ENCODE peak calls at places on chromosomes 7 and 10, in six cellular contexts. L is IMR-90, F is mesendoderm, B is mesenchymal stem cell, Z is H9, G is H1. N is an unnamed sample.

GRCh38 chr10:71433116-71433982 is 36.6 kb downstream of the CDH23 start:
- DNase-seq in L (no peak), F (no peak), B (no peak), Z (peak; percentile 15), G (no peak), N (no peak)

GRCh38 chr10:60031664-60032063 is 125.3 kb upstream of the CCDC6 start:
- DNase-seq in L (no peak), F (peak; percentile 23), B (peak; percentile 14), Z (no peak), G (no peak), N (no peak)

GRCh38 chr10:95459446-95459845 is 101.7 kb downstream of the SORBS1 start:
- DNase-seq in L (no peak), F (no peak), B (peak; percentile 26), Z (no peak), G (no peak), N (no peak)

GRCh38 chr10:128885573-128886555 is 581.2 kb upstream of the MGMT start:
- DNase-seq in L (no peak), F (no peak), B (no peak), Z (no peak), G (no peak), N (no peak)

GRCh38 chr7:12570529-12571461 is at the start of gene SCIN:
- DNase-seq in L (no peak), F (peak; percentile 46), B (peak; percentile 52), Z (peak; percentile 63), G (no peak), N (no peak)

GRCh38 chr10:35564276-35564982 is 40.7 kb upstream of the GJD4 start:
- DNase-seq in L (peak; percentile 72), F (no peak), B (peak; percentile 70), Z (no peak), G (no peak), N (no peak)

GRCh38 chr7:70640266-70640833 is 491.6 kb upstream of the GALNT17 start:
- DNase-seq in L (peak; percentile 87), F (peak; percentile 28), B (peak; percentile 77), Z (no peak), G (no peak), N (no peak)

GRCh38 chr10:3391657-3392056 is 219.1 kb upstream of the PITRM1 start:
- DNase-seq in L (peak; percentile 52), F (no peak), B (peak; percentile 31), Z (no peak), G (no peak), N (no peak)

GRCh38 chr10:36720931-36721330 is 404.5 kb upstream of the ANKRD30A start:
- DNase-seq in L (no peak), F (no peak), B (no peak), Z (no peak), G (no peak), N (no peak)

GRCh38 chr7:128881458-128882125 is 18.9 kb downstream of the ATP6V1F start:
- DNase-seq in L (no peak), F (no peak), B (no peak), Z (no peak), G (no peak), N (no peak)

GRCh38 chr7:151539055-151539714 is 19.5 kb upstream of the RHEB start:
- DNase-seq in L (peak; percentile 16), F (peak; percentile 58), B (peak; percentile 49), Z (peak; percentile 56), G (no peak), N (peak; percentile 66)

GRCh38 chr10:118939216-118940007 is 90.1 kb upstream of the NANOS1 start:
- DNase-seq in L (no peak), F (no peak), B (no peak), Z (no peak), G (no peak), N (no peak)

GRCh38 chr10:34698979-34699378 is 116.1 kb downstream of the PARD3 start:
- DNase-seq in L (peak; percentile 47), F (peak; percentile 51), B (no peak), Z (no peak), G (no peak), N (no peak)

GRCh38 chr10:89535185-89536012 is at the start of gene SLC16A12:
- DNase-seq in L (no peak), F (peak; percentile 74), B (peak; percentile 33), Z (peak; percentile 75), G (peak; percentile 27), N (peak; percentile 59)

GRCh38 chr10:73218466-73219191 is 28.4 kb downstream of the DNAJC9 start:
- DNase-seq in L (peak; percentile 28), F (peak; percentile 40), B (peak; percentile 40), Z (no peak), G (no peak), N (no peak)

GRCh38 chr7:100157334-100158228 is 942 bp downstream of the TRAPPC14 start:
- DNase-seq in L (peak; percentile 64), F (peak; percentile 89), B (peak; percentile 82), Z (peak; percentile 62), G (no peak), N (no peak)

GRCh38 chr10:126876456-126876855 is 28.8 kb upstream of the DOCK1 start:
- DNase-seq in L (no peak), F (no peak), B (no peak), Z (no peak), G (no peak), N (no peak)

GRCh38 chr7:99679032-99679399 is 780 bp downstream of the CYP3A5 start:
- DNase-seq in L (peak; percentile 22), F (peak; percentile 52), B (peak; percentile 16), Z (peak; percentile 32), G (no peak), N (no peak)

GRCh38 chr10:119541459-119542356 is 811 bp downstream of the RGS10 start:
- DNase-seq in L (no peak), F (no peak), B (peak; percentile 42), Z (no peak), G (no peak), N (no peak)

GRCh38 chr7:10939237-10939910 is 34.3 kb upstream of the PHF14 start:
- DNase-seq in L (no peak), F (no peak), B (no peak), Z (no peak), G (no peak), N (no peak)

GRCh38 chr10:58412502-58412961 is 27.3 kb downstream of the TFAM start:
- DNase-seq in L (peak; percentile 63), F (peak; percentile 80), B (peak; percentile 51), Z (peak; percentile 56), G (peak; percentile 36), N (no peak)

GRCh38 chr7:44072364-44073231 is 7.2 kb upstream of the PGAM2 start:
- DNase-seq in L (peak; percentile 84), F (peak; percentile 83), B (peak; percentile 90), Z (peak; percentile 80), G (peak; percentile 65), N (peak; percentile 31)

GRCh38 chr10:84118395-84119006 is 20.8 kb upstream of the GHITM start:
- DNase-seq in L (no peak), F (no peak), B (no peak), Z (no peak), G (no peak), N (no peak)

GRCh38 chr7:150787321-150788281 is 12.6 kb downstream of the TMEM176B start:
- DNase-seq in L (no peak), F (no peak), B (peak; percentile 18), Z (no peak), G (no peak), N (no peak)

DNA sequence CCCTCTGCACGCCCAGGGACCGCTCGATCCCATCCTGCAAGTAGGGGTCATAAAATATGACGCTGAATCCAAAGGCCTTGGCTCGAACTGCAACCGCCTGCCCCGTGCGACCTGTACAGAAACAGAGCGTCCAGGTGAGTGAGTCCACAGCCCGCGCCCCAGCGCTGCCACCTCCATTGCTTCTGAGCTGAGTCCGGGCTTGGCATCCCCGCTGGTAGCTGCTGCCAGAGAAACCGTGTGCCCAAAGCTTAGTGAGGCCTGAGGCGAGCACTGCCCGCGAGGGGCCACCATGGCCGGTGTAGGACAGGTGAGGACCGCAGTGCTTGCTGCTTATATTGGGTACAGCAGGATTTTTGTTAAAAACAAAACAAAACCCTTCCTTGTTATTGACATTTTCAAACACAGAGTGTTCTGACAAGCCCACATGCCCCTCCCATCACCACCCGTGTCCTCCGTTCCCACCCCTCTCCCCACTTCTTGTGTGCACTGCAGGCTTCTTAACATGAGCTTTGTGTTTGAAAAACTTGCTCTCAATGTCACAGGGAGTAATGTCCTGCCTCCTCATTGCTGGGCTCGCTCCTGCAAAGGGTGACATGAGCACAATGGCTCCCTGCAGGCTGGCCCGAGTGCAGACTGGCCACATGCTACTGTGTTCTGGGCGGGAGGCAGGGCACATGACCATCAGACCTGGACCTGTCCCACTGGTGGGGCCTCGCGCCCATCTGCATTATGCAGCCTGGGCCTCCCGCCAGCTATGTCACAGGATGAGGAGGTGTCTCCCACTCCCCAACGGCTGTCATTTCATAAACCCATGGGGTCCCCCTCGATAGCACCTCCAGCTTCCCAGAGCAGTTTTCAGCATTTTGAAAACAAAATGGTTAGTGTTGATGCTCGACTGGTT is 52.9 kb downstream of the ZRANB1 start:
- DNase-seq in L (no peak), F (no peak), B (no peak), Z (no peak), G (no peak), N (no peak)
- H2BK15ac ChIP-seq in L (no peak overlapping the region), F (no peak overlapping the region), B (no peak overlapping the region), Z (no peak overlapping the region), G (no peak overlapping the region), N (no peak overlapping the region)

DNA sequence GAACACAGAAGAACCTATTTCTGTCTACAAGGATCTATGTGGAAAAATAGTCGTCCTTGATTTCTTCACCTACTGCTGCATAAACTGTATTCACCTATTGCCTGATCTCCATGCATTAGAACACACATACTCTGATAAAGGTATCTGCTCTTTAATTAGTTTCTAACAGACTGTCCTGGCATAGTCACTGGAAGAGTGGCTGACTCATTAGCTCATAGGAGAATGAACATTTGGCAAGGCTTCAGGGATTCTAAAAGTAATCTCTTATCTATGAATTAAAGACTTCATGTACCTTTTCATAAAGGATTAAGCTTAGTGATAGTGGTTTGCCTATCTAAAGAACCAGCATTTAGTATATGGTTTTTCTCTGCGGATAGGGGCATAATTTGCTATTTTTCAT is 4.1 kb downstream of the NHLRC2 start:
- DNase-seq in L (peak; percentile 55), F (no peak), B (peak; percentile 14), Z (no peak), G (no peak), N (no peak)
- H2BK15ac ChIP-seq in L (no peak overlapping the region), F (no peak overlapping the region), B (no peak overlapping the region), Z (no peak overlapping the region), G (no peak overlapping the region), N (no peak overlapping the region)

DNA sequence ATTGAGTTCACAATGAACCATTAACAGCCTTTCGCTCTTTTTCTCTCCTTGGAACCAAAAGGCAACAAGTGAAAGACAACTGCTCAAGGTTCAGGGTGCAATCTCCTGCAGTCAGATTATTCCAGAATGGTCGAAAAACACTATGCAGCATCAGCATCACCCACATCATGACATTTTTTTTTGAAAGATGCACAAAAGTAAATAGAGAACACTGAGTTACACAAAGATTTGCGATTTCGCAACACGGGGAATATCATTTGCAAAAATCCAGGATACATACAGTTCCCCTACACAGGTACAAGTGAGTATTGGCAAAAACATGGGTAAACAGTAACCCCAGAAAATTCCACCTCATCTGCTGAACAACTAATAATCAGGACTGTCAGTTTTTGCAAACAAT is 611.5 kb downstream of the KCNMA1 start:
- DNase-seq in L (no peak), F (no peak), B (no peak), Z (no peak), G (no peak), N (no peak)
- H2BK15ac ChIP-seq in L (no peak overlapping the region), F (no peak overlapping the region), B (no peak overlapping the region), Z (no peak overlapping the region), G (no peak overlapping the region), N (no peak overlapping the region)

DNA sequence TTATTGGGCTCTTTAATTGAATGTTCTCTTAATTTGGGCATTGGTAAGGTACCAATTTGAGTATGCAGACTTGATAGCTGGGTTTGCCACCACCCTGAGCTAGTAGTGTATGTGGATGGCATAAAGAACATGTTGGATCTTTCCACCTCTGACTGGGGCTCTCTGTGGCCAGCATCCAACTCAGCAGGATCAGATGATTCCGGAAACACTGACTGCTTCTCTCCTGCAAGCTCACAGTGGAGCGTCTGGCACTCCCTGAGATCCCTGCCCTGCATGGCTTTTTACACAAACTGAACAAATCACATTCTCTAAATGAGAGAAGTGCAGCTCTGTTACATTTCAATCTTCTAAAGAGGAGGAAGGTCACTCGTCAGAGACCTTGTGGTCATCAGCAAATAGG is 1057.4 kb downstream of the NRG3 start:
- DNase-seq in L (no peak), F (no peak), B (no peak), Z (no peak), G (no peak), N (no peak)
- H2BK15ac ChIP-seq in L (no peak overlapping the region), F (no peak overlapping the region), B (no peak overlapping the region), Z (no peak overlapping the region), G (no peak overlapping the region), N (no peak overlapping the region)